ENCODE peak calls at places on chromosomes 1 and 21, in ten cellular contexts. One of them, this sample, is unnamed.

GRCh38 chr1:225999227-225999911 is at the start of gene SDE2:
- DNase-seq in omental fat pad: peak
- DNase-seq in HCT116: peak
- DNase-seq in cardiac muscle cell: peak
- DNase-seq in CD4-positive, alpha-beta T cell: peak
- DNase-seq in brain microvascular endothelial cell: peak
- DNase-seq in stomach: peak
- DNase-seq in endothelial cell: peak
- DNase-seq in heart right ventricle: peak
- DNase-seq in tibial nerve: peak
- DNase-seq in this sample: peak

GRCh38 chr1:178575611-178576331 is 62.9 kb downstream of the TEX35 start:
- DNase-seq in omental fat pad: no peak
- DNase-seq in heart right ventricle: no peak
- DNase-seq in CD4-positive, alpha-beta T cell: no peak
- DNase-seq in tibial nerve: no peak
- DNase-seq in HCT116: no peak
- DNase-seq in endothelial cell: no peak
- DNase-seq in stomach: no peak
- DNase-seq in cardiac muscle cell: peak
- DNase-seq in brain microvascular endothelial cell: peak
- DNase-seq in this sample: no peak

GRCh38 chr1:53889304-53890298 is at the start of gene YIPF1:
- DNase-seq in CD4-positive, alpha-beta T cell: peak
- DNase-seq in heart right ventricle: peak
- DNase-seq in omental fat pad: peak
- DNase-seq in brain microvascular endothelial cell: peak
- DNase-seq in endothelial cell: peak
- DNase-seq in stomach: peak
- DNase-seq in tibial nerve: peak
- DNase-seq in HCT116: peak
- DNase-seq in cardiac muscle cell: peak
- DNase-seq in this sample: peak

GRCh38 chr1:155479205-155479604 is 83.4 kb downstream of the ASH1L start:
- DNase-seq in tibial nerve: no peak
- DNase-seq in omental fat pad: no peak
- DNase-seq in endothelial cell: no peak
- DNase-seq in stomach: no peak
- DNase-seq in brain microvascular endothelial cell: peak
- DNase-seq in heart right ventricle: no peak
- DNase-seq in HCT116: no peak
- DNase-seq in cardiac muscle cell: no peak
- DNase-seq in CD4-positive, alpha-beta T cell: no peak
- DNase-seq in this sample: peak

GRCh38 chr21:44527983-44528633 is 11.9 kb downstream of the KRTAP10-1 start:
- DNase-seq in cardiac muscle cell: no peak
- DNase-seq in endothelial cell: no peak
- DNase-seq in tibial nerve: no peak
- DNase-seq in heart right ventricle: no peak
- DNase-seq in HCT116: no peak
- DNase-seq in stomach: no peak
- DNase-seq in brain microvascular endothelial cell: no peak
- DNase-seq in omental fat pad: no peak
- DNase-seq in CD4-positive, alpha-beta T cell: peak
- DNase-seq in this sample: no peak

GRCh38 chr1:196723325-196724185 is 51.1 kb upstream of the CFHR3 start:
- DNase-seq in cardiac muscle cell: peak
- DNase-seq in CD4-positive, alpha-beta T cell: no peak
- DNase-seq in brain microvascular endothelial cell: peak
- DNase-seq in HCT116: peak
- DNase-seq in stomach: peak
- DNase-seq in omental fat pad: no peak
- DNase-seq in endothelial cell: peak
- DNase-seq in tibial nerve: no peak
- DNase-seq in heart right ventricle: no peak
- DNase-seq in this sample: peak

GRCh38 chr1:239228451-239228850 is 157.9 kb upstream of the CHRM3 start:
- DNase-seq in omental fat pad: no peak
- DNase-seq in CD4-positive, alpha-beta T cell: no peak
- DNase-seq in HCT116: no peak
- DNase-seq in stomach: no peak
- DNase-seq in heart right ventricle: no peak
- DNase-seq in cardiac muscle cell: no peak
- DNase-seq in tibial nerve: no peak
- DNase-seq in endothelial cell: no peak
- DNase-seq in brain microvascular endothelial cell: no peak
- DNase-seq in this sample: no peak

GRCh38 chr1:167800241-167800640 is 78.5 kb downstream of the MPZL1 start:
- DNase-seq in heart right ventricle: no peak
- DNase-seq in HCT116: no peak
- DNase-seq in brain microvascular endothelial cell: no peak
- DNase-seq in endothelial cell: no peak
- DNase-seq in cardiac muscle cell: peak
- DNase-seq in CD4-positive, alpha-beta T cell: no peak
- DNase-seq in omental fat pad: no peak
- DNase-seq in tibial nerve: no peak
- DNase-seq in stomach: no peak
- DNase-seq in this sample: no peak

GRCh38 chr1:92993581-92993980 is 32.3 kb upstream of the DIPK1A start:
- DNase-seq in HCT116: no peak
- DNase-seq in stomach: no peak
- DNase-seq in omental fat pad: no peak
- DNase-seq in endothelial cell: no peak
- DNase-seq in CD4-positive, alpha-beta T cell: no peak
- DNase-seq in cardiac muscle cell: no peak
- DNase-seq in brain microvascular endothelial cell: no peak
- DNase-seq in tibial nerve: no peak
- DNase-seq in heart right ventricle: no peak
- DNase-seq in this sample: no peak

GRCh38 chr1:115952547-115952946 is 23.8 kb upstream of the SLC22A15 start:
- DNase-seq in stomach: no peak
- DNase-seq in CD4-positive, alpha-beta T cell: no peak
- DNase-seq in tibial nerve: no peak
- DNase-seq in brain microvascular endothelial cell: no peak
- DNase-seq in endothelial cell: no peak
- DNase-seq in heart right ventricle: no peak
- DNase-seq in HCT116: no peak
- DNase-seq in omental fat pad: no peak
- DNase-seq in cardiac muscle cell: no peak
- DNase-seq in this sample: no peak

GRCh38 chr1:23436520-23437354 is 12.2 kb upstream of the TCEA3 start:
- DNase-seq in cardiac muscle cell: no peak
- DNase-seq in tibial nerve: no peak
- DNase-seq in CD4-positive, alpha-beta T cell: peak
- DNase-seq in heart right ventricle: no peak
- DNase-seq in brain microvascular endothelial cell: no peak
- DNase-seq in stomach: peak
- DNase-seq in HCT116: no peak
- DNase-seq in endothelial cell: no peak
- DNase-seq in omental fat pad: no peak
- DNase-seq in this sample: no peak

GRCh38 chr1:19374402-19374801 is 62.3 kb downstream of the SLC66A1 start:
- DNase-seq in stomach: no peak
- DNase-seq in brain microvascular endothelial cell: no peak
- DNase-seq in omental fat pad: no peak
- DNase-seq in heart right ventricle: no peak
- DNase-seq in HCT116: no peak
- DNase-seq in CD4-positive, alpha-beta T cell: no peak
- DNase-seq in endothelial cell: peak
- DNase-seq in cardiac muscle cell: no peak
- DNase-seq in tibial nerve: no peak
- DNase-seq in this sample: no peak

GRCh38 chr1:215488850-215489249 is 78.3 kb upstream of the KCTD3 start:
- DNase-seq in tibial nerve: no peak
- DNase-seq in HCT116: no peak
- DNase-seq in brain microvascular endothelial cell: no peak
- DNase-seq in endothelial cell: no peak
- DNase-seq in heart right ventricle: no peak
- DNase-seq in cardiac muscle cell: no peak
- DNase-seq in CD4-positive, alpha-beta T cell: no peak
- DNase-seq in omental fat pad: no peak
- DNase-seq in stomach: no peak
- DNase-seq in this sample: no peak

GRCh38 chr1:115115521-115116161 is 26.3 kb upstream of the TSPAN2 start:
- DNase-seq in omental fat pad: no peak
- DNase-seq in tibial nerve: no peak
- DNase-seq in stomach: no peak
- DNase-seq in brain microvascular endothelial cell: no peak
- DNase-seq in endothelial cell: no peak
- DNase-seq in heart right ventricle: no peak
- DNase-seq in cardiac muscle cell: no peak
- DNase-seq in CD4-positive, alpha-beta T cell: no peak
- DNase-seq in HCT116: no peak
- DNase-seq in this sample: no peak

GRCh38 chr1:30888391-30888790 is 20.2 kb downstream of the SDC3 start:
- DNase-seq in stomach: no peak
- DNase-seq in endothelial cell: no peak
- DNase-seq in heart right ventricle: peak
- DNase-seq in omental fat pad: no peak
- DNase-seq in brain microvascular endothelial cell: peak
- DNase-seq in HCT116: no peak
- DNase-seq in cardiac muscle cell: peak
- DNase-seq in tibial nerve: no peak
- DNase-seq in CD4-positive, alpha-beta T cell: no peak
- DNase-seq in this sample: no peak

DNA sequence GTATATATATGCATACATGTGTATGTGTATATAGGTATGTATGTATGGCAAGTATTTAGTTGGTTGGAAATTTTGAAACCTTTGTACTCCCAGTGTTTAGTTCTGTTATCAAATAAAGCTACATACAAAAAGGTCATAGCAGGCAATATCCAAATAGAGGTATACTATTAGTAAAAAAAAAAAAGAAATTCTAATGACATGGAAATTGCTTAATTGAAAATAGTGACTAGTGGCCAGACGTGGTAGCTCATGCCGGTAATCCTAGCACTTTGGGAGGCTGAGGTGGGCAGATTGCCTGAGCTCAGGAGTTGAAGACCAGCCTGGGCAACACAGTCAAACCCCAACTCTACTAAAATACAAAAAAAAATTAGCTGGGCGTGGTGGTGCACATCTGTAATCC is 351.6 kb upstream of the NR5A2 start:
- DNase-seq in cardiac muscle cell: no peak
- DNase-seq in tibial nerve: no peak
- DNase-seq in omental fat pad: no peak
- DNase-seq in CD4-positive, alpha-beta T cell: no peak
- DNase-seq in stomach: no peak
- DNase-seq in endothelial cell: no peak
- DNase-seq in brain microvascular endothelial cell: no peak
- DNase-seq in HCT116: no peak
- DNase-seq in heart right ventricle: no peak
- DNase-seq in this sample: no peak
- TF ChIP-seq CTCF in cardiac muscle cell: no peak
- TF ChIP-seq CTCF in tibial nerve: no peak
- TF ChIP-seq CTCF in omental fat pad: no peak
- TF ChIP-seq CTCF in CD4-positive, alpha-beta T cell: no peak
- TF ChIP-seq CTCF in stomach: no peak
- TF ChIP-seq CTCF in endothelial cell: peak
- TF ChIP-seq CTCF in brain microvascular endothelial cell: peak
- TF ChIP-seq CTCF in HCT116: peak
- TF ChIP-seq CTCF in heart right ventricle: no peak
- TF ChIP-seq CTCF in this sample: no peak

GRCh38 chr1:35533596-35533995 is 23.6 kb downstream of the KIAA0319L start:
- DNase-seq in CD4-positive, alpha-beta T cell: no peak
- DNase-seq in heart right ventricle: no peak
- DNase-seq in tibial nerve: no peak
- DNase-seq in brain microvascular endothelial cell: no peak
- DNase-seq in cardiac muscle cell: no peak
- DNase-seq in HCT116: no peak
- DNase-seq in omental fat pad: no peak
- DNase-seq in endothelial cell: no peak
- DNase-seq in stomach: no peak
- DNase-seq in this sample: no peak
- TF ChIP-seq CTCF in CD4-positive, alpha-beta T cell: no peak
- TF ChIP-seq CTCF in heart right ventricle: no peak
- TF ChIP-seq CTCF in tibial nerve: no peak
- TF ChIP-seq CTCF in brain microvascular endothelial cell: no peak
- TF ChIP-seq CTCF in cardiac muscle cell: no peak
- TF ChIP-seq CTCF in HCT116: no peak
- TF ChIP-seq CTCF in omental fat pad: no peak
- TF ChIP-seq CTCF in endothelial cell: no peak
- TF ChIP-seq CTCF in stomach: no peak
- TF ChIP-seq CTCF in this sample: no peak

DNA sequence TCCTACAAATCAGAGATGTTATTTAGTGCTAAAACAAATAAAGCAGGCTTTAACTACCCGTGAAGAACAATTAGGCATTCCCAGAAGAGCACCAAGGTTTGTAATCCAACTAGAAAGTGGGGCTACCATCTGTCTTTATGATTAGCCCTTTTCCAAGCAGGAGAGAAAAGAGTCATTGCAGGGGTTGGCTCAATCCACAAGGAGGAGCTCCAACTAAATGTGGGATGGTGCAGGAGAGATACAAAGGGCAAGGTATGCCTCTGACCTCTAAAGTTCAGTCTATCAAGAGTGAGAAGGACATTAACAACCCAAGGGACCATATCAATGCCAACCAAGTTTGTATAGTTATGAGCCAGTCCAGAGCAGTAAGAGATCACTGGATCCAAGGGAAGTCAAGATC is 382.7 kb upstream of the DUSP10 start:
- DNase-seq in HCT116: no peak
- DNase-seq in brain microvascular endothelial cell: no peak
- DNase-seq in omental fat pad: no peak
- DNase-seq in cardiac muscle cell: no peak
- DNase-seq in stomach: no peak
- DNase-seq in endothelial cell: no peak
- DNase-seq in CD4-positive, alpha-beta T cell: no peak
- DNase-seq in tibial nerve: no peak
- DNase-seq in heart right ventricle: no peak
- DNase-seq in this sample: peak
- TF ChIP-seq CTCF in HCT116: peak
- TF ChIP-seq CTCF in brain microvascular endothelial cell: peak
- TF ChIP-seq CTCF in omental fat pad: no peak
- TF ChIP-seq CTCF in cardiac muscle cell: peak
- TF ChIP-seq CTCF in stomach: no peak
- TF ChIP-seq CTCF in endothelial cell: no peak
- TF ChIP-seq CTCF in CD4-positive, alpha-beta T cell: no peak
- TF ChIP-seq CTCF in tibial nerve: no peak
- TF ChIP-seq CTCF in heart right ventricle: no peak
- TF ChIP-seq CTCF in this sample: peak

DNA sequence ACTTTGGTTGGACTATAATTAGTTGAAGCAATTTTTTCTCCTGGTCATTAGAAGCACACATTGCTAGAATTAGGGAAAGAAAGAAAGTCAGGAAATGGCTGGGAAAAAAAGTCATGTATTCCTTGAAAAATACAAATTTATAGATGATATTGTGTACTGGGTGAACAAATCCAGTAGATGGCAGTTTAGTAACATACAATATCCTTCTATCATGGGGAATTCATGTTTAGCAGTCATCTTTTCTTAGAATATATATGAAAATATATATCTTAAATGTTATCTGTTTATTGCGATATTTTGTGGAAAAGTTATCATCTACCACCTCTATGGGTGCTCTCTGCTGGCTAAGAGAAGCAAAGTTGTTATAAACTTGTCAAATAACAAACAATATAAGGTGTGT is 13.1 kb upstream of the ZRANB2 start:
- DNase-seq in tibial nerve: no peak
- DNase-seq in heart right ventricle: no peak
- DNase-seq in endothelial cell: no peak
- DNase-seq in CD4-positive, alpha-beta T cell: no peak
- DNase-seq in omental fat pad: no peak
- DNase-seq in stomach: no peak
- DNase-seq in brain microvascular endothelial cell: no peak
- DNase-seq in cardiac muscle cell: no peak
- DNase-seq in HCT116: no peak
- DNase-seq in this sample: peak
- TF ChIP-seq CTCF in tibial nerve: peak
- TF ChIP-seq CTCF in heart right ventricle: peak
- TF ChIP-seq CTCF in endothelial cell: peak
- TF ChIP-seq CTCF in CD4-positive, alpha-beta T cell: no peak
- TF ChIP-seq CTCF in omental fat pad: no peak
- TF ChIP-seq CTCF in stomach: no peak
- TF ChIP-seq CTCF in brain microvascular endothelial cell: peak
- TF ChIP-seq CTCF in cardiac muscle cell: peak
- TF ChIP-seq CTCF in HCT116: peak
- TF ChIP-seq CTCF in this sample: peak

This sample was measured in MCF 10A.